ENCODE peak calls at places on chromosomes 12 and 14, in four cellular contexts. One of them, this sample, is unnamed. For H3K4me1, the result is how much of the 10 kb centered on the place peaks cover.

GRCh38 chr12:14997998-14998397 is 25.2 kb downstream of the PDE6H start:
- DNase-seq in right atrium auricular region: no peak
- DNase-seq in PC-3: no peak
- DNase-seq in esophagus squamous epithelium: no peak
- DNase-seq in this sample: no peak

GRCh38 chr12:6276936-6277615 is 33.4 kb upstream of the PLEKHG6 start:
- DNase-seq in right atrium auricular region: no peak
- DNase-seq in PC-3: peak
- DNase-seq in esophagus squamous epithelium: no peak
- DNase-seq in this sample: peak

GRCh38 chr14:74302160-74302628 is 540 bp downstream of the ABCD4 start:
- DNase-seq in right atrium auricular region: no peak
- DNase-seq in PC-3: peak
- DNase-seq in esophagus squamous epithelium: no peak
- DNase-seq in this sample: no peak

GRCh38 chr12:54680374-54680773 is 32.2 kb upstream of the DCD start:
- DNase-seq in right atrium auricular region: no peak
- DNase-seq in PC-3: peak
- DNase-seq in esophagus squamous epithelium: no peak
- DNase-seq in this sample: no peak

GRCh38 chr12:114355389-114356088 is 50.4 kb downstream of the TBX5 start:
- DNase-seq in right atrium auricular region: no peak
- DNase-seq in PC-3: peak
- DNase-seq in esophagus squamous epithelium: no peak
- DNase-seq in this sample: no peak

GRCh38 chr12:82858534-82858917 is 171.8 kb downstream of the TMTC2 start:
- DNase-seq in right atrium auricular region: no peak
- DNase-seq in PC-3: no peak
- DNase-seq in esophagus squamous epithelium: no peak
- DNase-seq in this sample: no peak

GRCh38 chr12:88577537-88577936 is 2.7 kb downstream of the KITLG start:
- DNase-seq in right atrium auricular region: no peak
- DNase-seq in PC-3: peak
- DNase-seq in esophagus squamous epithelium: no peak
- DNase-seq in this sample: no peak

GRCh38 chr12:89390802-89391673 is 38.7 kb upstream of the DUSP6 start:
- DNase-seq in right atrium auricular region: no peak
- DNase-seq in PC-3: peak
- DNase-seq in esophagus squamous epithelium: no peak
- DNase-seq in this sample: peak

DNA sequence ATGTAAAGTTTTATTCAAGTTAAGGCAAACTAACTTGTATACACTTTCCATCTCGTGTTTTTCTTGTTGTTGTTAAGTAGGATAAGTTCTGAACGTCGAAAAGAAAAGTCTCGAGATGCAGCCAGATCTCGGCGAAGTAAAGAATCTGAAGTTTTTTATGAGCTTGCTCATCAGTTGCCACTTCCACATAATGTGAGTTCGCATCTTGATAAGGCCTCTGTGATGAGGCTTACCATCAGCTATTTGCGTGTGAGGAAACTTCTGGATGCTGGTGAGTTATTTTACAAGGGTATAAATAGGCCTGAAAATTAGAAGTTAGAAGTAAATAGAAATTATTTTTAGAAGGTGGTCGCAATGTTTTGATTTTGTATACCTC is 25.0 kb downstream of the HIF1A start:
- DNase-seq in right atrium auricular region: no peak
- DNase-seq in PC-3: peak
- DNase-seq in esophagus squamous epithelium: no peak
- DNase-seq in this sample: no peak
- H3K4me1 ChIP-seq in right atrium auricular region: under half
- H3K4me1 ChIP-seq in PC-3: under half
- H3K4me1 ChIP-seq in esophagus squamous epithelium: under half
- H3K4me1 ChIP-seq in this sample: under half

GRCh38 chr14:90488256-90488655 is 91.4 kb downstream of the CALM1 start:
- DNase-seq in right atrium auricular region: no peak
- DNase-seq in PC-3: no peak
- DNase-seq in esophagus squamous epithelium: no peak
- DNase-seq in this sample: no peak

GRCh38 chr14:90487462-90487861 is 90.6 kb downstream of the CALM1 start:
- DNase-seq in right atrium auricular region: peak
- DNase-seq in PC-3: no peak
- DNase-seq in esophagus squamous epithelium: no peak
- DNase-seq in this sample: no peak

GRCh38 chr14:90489916-90490726 is 93.3 kb downstream of the CALM1 start:
- DNase-seq in right atrium auricular region: no peak
- DNase-seq in PC-3: no peak
- DNase-seq in esophagus squamous epithelium: no peak
- DNase-seq in this sample: no peak

GRCh38 chr14:90490727-90491050 is 93.9 kb downstream of the CALM1 start:
- DNase-seq in right atrium auricular region: no peak
- DNase-seq in PC-3: no peak
- DNase-seq in esophagus squamous epithelium: no peak
- DNase-seq in this sample: no peak

DNA sequence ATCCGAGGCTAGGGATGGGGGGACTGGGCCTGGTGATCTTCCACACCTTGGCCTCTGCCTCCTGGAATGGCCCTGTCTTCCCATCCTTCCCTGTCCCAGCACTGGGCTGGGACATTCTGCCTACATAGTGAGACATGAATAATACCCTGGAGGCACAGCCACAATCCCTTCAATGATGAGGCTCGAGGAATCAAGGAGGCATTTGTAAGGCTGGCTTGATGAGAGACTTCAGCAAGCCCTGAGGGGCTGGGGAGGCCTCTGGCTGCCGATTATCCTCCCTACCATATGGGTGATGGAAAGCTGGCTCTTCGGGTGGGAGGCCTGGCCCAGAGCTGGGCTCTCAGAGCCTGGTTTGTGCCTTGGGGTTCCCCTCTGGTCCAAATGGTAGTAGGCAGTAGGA is 92.5 kb downstream of the CALM1 start:
- DNase-seq in right atrium auricular region: no peak
- DNase-seq in PC-3: no peak
- DNase-seq in esophagus squamous epithelium: no peak
- DNase-seq in this sample: no peak
- H3K4me1 ChIP-seq in right atrium auricular region: under half
- H3K4me1 ChIP-seq in PC-3: under half
- H3K4me1 ChIP-seq in esophagus squamous epithelium: under half
- H3K4me1 ChIP-seq in this sample: under half

DNA sequence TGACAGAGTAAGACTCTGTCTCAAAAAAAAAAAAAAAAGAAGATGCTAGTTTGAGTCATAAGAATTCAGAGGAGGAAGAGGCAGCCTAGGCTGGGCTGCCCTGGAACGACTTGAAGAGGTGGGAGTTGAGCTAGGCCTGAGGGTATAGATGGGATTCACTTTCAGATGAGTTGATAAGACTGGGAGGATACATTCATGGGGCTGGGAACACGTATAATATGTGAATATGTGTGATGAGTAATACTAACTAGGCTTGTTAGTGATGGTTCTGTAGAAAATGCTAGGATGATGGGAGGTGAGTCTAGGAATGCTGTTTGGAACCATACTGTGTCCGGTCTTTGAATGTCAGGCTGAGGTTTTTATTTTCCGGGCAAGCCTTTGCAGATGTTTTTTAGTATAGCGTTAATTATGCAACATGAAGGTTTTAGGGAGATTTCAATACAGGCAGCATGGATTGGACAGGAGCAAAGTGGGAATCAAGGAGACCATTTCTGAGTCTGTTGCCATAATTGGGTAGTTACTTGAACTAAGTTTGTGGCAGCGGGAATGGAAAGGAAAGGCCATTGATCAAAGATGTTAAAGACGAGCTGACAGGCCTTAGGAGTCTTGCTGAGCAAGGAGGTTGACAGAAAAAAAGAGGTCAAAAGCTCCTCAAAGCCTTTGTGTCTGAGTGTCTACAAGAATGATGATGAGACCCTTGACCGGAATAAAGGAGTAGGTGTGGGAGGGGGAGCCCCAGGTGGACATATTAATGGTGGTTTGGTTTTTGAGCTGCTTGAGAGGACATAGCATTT is 9.2 kb downstream of the PLEKHA5 start:
- DNase-seq in right atrium auricular region: no peak
- DNase-seq in PC-3: peak
- DNase-seq in esophagus squamous epithelium: no peak
- DNase-seq in this sample: no peak
- H3K4me1 ChIP-seq in right atrium auricular region: under half
- H3K4me1 ChIP-seq in PC-3: under half
- H3K4me1 ChIP-seq in esophagus squamous epithelium: under half
- H3K4me1 ChIP-seq in this sample: under half

DNA sequence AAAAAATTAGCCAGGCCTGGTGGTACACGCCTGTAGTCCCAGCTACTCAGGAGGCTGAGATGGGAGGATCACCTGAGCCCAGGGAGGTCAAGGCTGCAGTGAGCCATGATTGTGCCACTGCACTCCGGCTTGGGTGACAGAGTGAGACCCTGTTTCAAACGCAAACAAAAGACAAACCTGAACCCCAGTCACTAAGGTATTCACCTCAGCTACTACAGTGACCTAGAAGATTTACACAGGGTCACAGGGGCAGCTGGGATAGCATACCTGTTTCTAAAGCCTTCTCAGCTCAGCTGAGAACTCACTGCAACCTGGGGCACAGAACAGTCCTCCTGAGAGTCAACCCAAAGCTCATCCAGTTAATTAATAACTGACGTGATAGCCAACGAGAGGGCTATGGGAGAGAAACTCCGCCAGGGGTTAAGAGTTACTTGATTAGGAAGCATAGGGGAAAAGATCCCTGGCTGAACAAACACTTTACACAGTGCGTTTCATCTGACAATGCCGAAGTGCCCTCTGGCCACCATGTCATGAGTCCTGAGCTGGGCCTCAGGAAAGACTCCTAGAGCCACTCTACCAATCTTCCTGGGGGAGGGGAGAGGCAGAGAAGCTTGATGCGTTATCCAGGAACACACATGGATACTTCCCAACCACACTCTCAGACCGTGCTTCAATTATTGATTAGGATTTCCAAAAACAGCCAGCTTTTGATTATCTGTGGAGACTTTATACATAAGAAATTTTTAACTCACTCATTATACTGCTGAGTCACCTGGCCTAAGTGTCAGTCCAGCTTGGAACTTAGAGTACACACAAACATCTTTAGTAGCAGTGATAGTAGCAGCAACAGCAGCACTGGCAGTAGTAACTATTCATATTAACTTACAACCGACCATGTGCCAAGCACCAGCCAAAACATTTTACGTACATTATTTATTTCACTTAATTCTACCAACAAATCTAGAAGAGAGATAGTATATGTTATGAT is 48.2 kb downstream of the FOXN3 start:
- DNase-seq in right atrium auricular region: peak
- DNase-seq in PC-3: no peak
- DNase-seq in esophagus squamous epithelium: no peak
- DNase-seq in this sample: peak
- H3K4me1 ChIP-seq in right atrium auricular region: under half
- H3K4me1 ChIP-seq in PC-3: under half
- H3K4me1 ChIP-seq in esophagus squamous epithelium: under half
- H3K4me1 ChIP-seq in this sample: under half